ENCODE peak calls at places on chromosomes 5 and 9, in nine cellular contexts. N is left ventricle myocardium inferior, I is IMR-90, O is foreskin fibroblast, J is WERI-Rb-1, Y is GM06990, K is Peyer's patch, P is colonic mucosa, L is hepatocyte. A is an unnamed sample.

GRCh38 chr5:128842241-128842640 is 123.0 kb upstream of the SLC27A6 start:
- DNase-seq in J (no peak), L (no peak), I (no peak), O (no peak), N (no peak), Y (no peak), P (no peak), K (no peak), A (no peak)

GRCh38 chr9:134552349-134552990 is 89.1 kb upstream of the COL5A1 start:
- DNase-seq in Y (no peak), O (no peak), J (no peak), K (no peak), N (peak), L (no peak), P (no peak), I (no peak), A (no peak)

GRCh38 chr9:87148391-87149237 is 201.3 kb upstream of the GAS1 start:
- DNase-seq in Y (no peak), L (peak), O (peak), P (peak), N (peak), K (peak), J (no peak), I (peak), A (peak)

GRCh38 chr5:149679876-149680809 is 50.0 kb upstream of the PPARGC1B start:
- DNase-seq in P (no peak), Y (no peak), L (no peak), O (no peak), J (no peak), I (no peak), N (peak), K (no peak), A (no peak)

GRCh38 chr5:142600611-142601360 is 85.1 kb downstream of the FGF1 start:
- DNase-seq in K (peak), N (peak), P (no peak), J (no peak), Y (no peak), O (peak), L (peak), I (peak), A (peak)

GRCh38 chr9:12818431-12819000 is 43.7 kb downstream of the LURAP1L start:
- DNase-seq in O (no peak), Y (no peak), K (no peak), P (peak), N (no peak), I (peak), L (peak), J (no peak), A (no peak)

GRCh38 chr9:72557549-72557948 is 36.1 kb downstream of the TMC1 start:
- DNase-seq in I (peak), O (peak), P (no peak), L (peak), N (no peak), K (no peak), J (no peak), Y (no peak), A (no peak)

GRCh38 chr5:849651-850301 is 1.0 kb downstream of the ZDHHC11 start:
- DNase-seq in J (no peak), N (peak), I (no peak), O (no peak), Y (no peak), K (no peak), L (peak), P (no peak), A (no peak)

GRCh38 chr9:6413365-6414263 is 615 bp downstream of the UHRF2 start:
- DNase-seq in N (no peak), Y (peak), L (peak), J (peak), K (peak), P (peak), I (no peak), O (no peak), A (no peak)

GRCh38 chr5:2207109-2207399 is 324.3 kb upstream of the IRX4 start:
- DNase-seq in O (no peak), N (no peak), K (no peak), I (no peak), P (no peak), Y (no peak), J (no peak), L (no peak), A (no peak)

GRCh38 chr5:167104351-167104750 is 1187.1 kb upstream of the WWC1 start:
- DNase-seq in L (no peak), N (no peak), K (no peak), Y (no peak), J (no peak), I (no peak), O (no peak), P (no peak), A (no peak)

GRCh38 chr5:137923856-137924255 is 34.6 kb downstream of the PKD2L2 start:
- DNase-seq in N (no peak), Y (no peak), L (peak), O (no peak), P (no peak), J (no peak), K (no peak), I (peak), A (no peak)

GRCh38 chr9:112535364-112535763 is 48.7 kb downstream of the KIAA1958 start:
- DNase-seq in J (no peak), L (no peak), I (peak), N (no peak), Y (no peak), K (no peak), O (no peak), P (no peak), A (no peak)

GRCh38 chr9:115717711-115718173 is 435.8 kb upstream of the PAPPA start:
- DNase-seq in K (no peak), N (no peak), J (no peak), O (peak), Y (no peak), L (no peak), P (no peak), I (peak), A (no peak)

GRCh38 chr5:157596449-157596848 is 20.9 kb upstream of the ADAM19 start:
- DNase-seq in Y (peak), L (no peak), K (peak), N (no peak), P (no peak), J (no peak), O (no peak), I (no peak), A (no peak)

GRCh38 chr9:25129537-25129936 is 548.7 kb downstream of the TUSC1 start:
- DNase-seq in K (no peak), J (no peak), N (no peak), I (no peak), O (no peak), L (no peak), Y (no peak), P (no peak), A (no peak)

GRCh38 chr5:140205216-140205615 is 30.2 kb downstream of the CYSTM1 start:
- DNase-seq in P (no peak), I (no peak), N (no peak), K (no peak), O (no peak), L (no peak), Y (no peak), J (no peak), A (no peak)

GRCh38 chr5:181062631-181063030 is 22.6 kb downstream of the BTNL9 start:
- DNase-seq in J (no peak), Y (no peak), I (no peak), N (no peak), P (no peak), K (no peak), L (no peak), O (no peak), A (no peak)

GRCh38 chr9:22893196-22893843 is 446.7 kb downstream of the DMRTA1 start:
- DNase-seq in I (no peak), O (no peak), J (no peak), P (no peak), N (no peak), Y (no peak), K (no peak), L (no peak), A (no peak)

GRCh38 chr5:108144332-108144731 is 237.6 kb downstream of the FBXL17 start:
- DNase-seq in K (no peak), L (no peak), O (no peak), I (no peak), J (no peak), Y (no peak), N (no peak), P (no peak), A (no peak)

GRCh38 chr9:99431103-99431502 is 209.0 kb downstream of the SEC61B start:
- DNase-seq in Y (no peak), O (peak), P (no peak), J (no peak), N (no peak), K (no peak), I (peak), L (no peak), A (no peak)

GRCh38 chr9:75754090-75754489 is 136.4 kb upstream of the PCSK5 start:
- DNase-seq in J (no peak), I (no peak), K (no peak), O (no peak), Y (no peak), L (no peak), N (peak), P (no peak), A (no peak)

GRCh38 chr5:165029471-165029870 is 1524.1 kb downstream of the MAT2B start:
- DNase-seq in Y (no peak), I (peak), K (no peak), O (no peak), N (no peak), P (no peak), J (peak), L (peak), A (no peak)
- TF ChIP-seq CTCF in Y (peak), I (peak), K (peak), O (no peak), N (no peak), P (no peak), J (peak), L (peak), A (no peak)

GRCh38 chr9:20732118-20732517 is 48.1 kb downstream of the FOCAD start:
- DNase-seq in P (no peak), J (no peak), K (no peak), N (no peak), O (peak), L (no peak), Y (no peak), I (peak), A (no peak)
- H3K4me3 ChIP-seq in P (no peak), J (no peak), K (no peak), N (no peak), O (no peak), L (no peak), Y (no peak), I (no peak), A (no peak)

GRCh38 chr5:93320920-93321319 is 260.1 kb downstream of the NR2F1-AS1 start:
- DNase-seq in N (no peak), J (peak), L (no peak), K (no peak), P (no peak), I (no peak), Y (no peak), O (no peak), A (no peak)
- TF ChIP-seq CTCF in N (no peak), J (no peak), L (no peak), K (no peak), P (no peak), I (no peak), Y (no peak), O (no peak), A (no peak)

DNA sequence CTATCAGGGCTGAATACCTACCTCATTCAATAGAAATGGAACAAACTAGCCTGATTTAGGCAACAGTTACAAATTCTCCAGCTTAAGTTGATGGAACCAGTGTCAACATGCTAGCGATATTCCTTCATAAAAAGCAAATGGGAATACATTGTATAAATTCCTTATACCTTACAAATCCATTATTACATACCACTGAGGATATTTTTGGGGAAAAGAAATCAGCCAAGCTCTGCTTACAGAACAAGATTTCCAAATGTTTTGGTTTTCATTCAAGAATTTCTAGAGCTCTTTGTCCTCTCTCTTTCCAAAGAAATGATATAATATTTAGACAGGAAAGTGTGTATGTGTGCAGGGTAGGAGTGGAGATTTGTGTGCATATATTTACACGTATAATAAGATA is 41.4 kb downstream of the SVEP1 start:
- DNase-seq in N (no peak), L (no peak), Y (no peak), I (peak), P (no peak), K (no peak), O (peak), J (no peak), A (no peak)
- H3K4me3 ChIP-seq in N (no peak), L (no peak), Y (no peak), I (no peak), P (no peak), K (no peak), O (no peak), J (no peak), A (no peak)

A was measured in right atrium auricular region.